ENCODE peak calls at places on chromosomes 16 and 17, in eight cellular contexts. H, X, R, J, S, U, P and K are unnamed samples.

GRCh38 chr16:54875443-54875842 is 55.2 kb upstream of the IRX5 start:
- DNase-seq in U (no peak), R (no peak), H (no peak), J (no peak), S (no peak), P (no peak), X (no peak), K (no peak)

GRCh38 chr16:53707671-53708070 is 3.7 kb downstream of the FTO start:
- DNase-seq in H (no peak), S (no peak), R (no peak), U (no peak), X (no peak), P (no peak), J (no peak), K (no peak)

GRCh38 chr16:73036074-73036826 is 11.7 kb downstream of the ZFHX3 start:
- DNase-seq in J (no peak), P (no peak), S (no peak), X (no peak), R (no peak), H (no peak), U (no peak), K (no peak)

GRCh38 chr17:22703204-22703603 is 1010.9 kb downstream of the KCNJ18 start:
- DNase-seq in H (no peak), J (no peak), P (peak; percentile 58), U (no peak), R (no peak), S (no peak), X (no peak), K (no peak)

GRCh38 chr17:36095992-36096391 is 6.0 kb upstream of the CCL3 start:
- DNase-seq in U (no peak), X (no peak), H (no peak), R (no peak), J (no peak), P (no peak), S (no peak), K (no peak)

GRCh38 chr16:64225696-64226095 is 896.2 kb downstream of the CDH11 start:
- DNase-seq in X (no peak), R (peak; percentile 9), U (no peak), S (no peak), H (no peak), P (no peak), J (no peak), K (no peak)

GRCh38 chr16:66692341-66692740 is 4.2 kb downstream of the CMTM4 start:
- DNase-seq in R (no peak), S (no peak), J (no peak), X (no peak), U (no peak), P (no peak), H (no peak), K (no peak)

GRCh38 chr16:23692190-23692837 is 13.6 kb downstream of the PLK1 start:
- DNase-seq in P (no peak), R (no peak), S (no peak), J (no peak), H (no peak), X (no peak), U (no peak), K (no peak)

GRCh38 chr17:33072421-33073175 is 81.0 kb downstream of the SPACA3 start:
- DNase-seq in H (no peak), R (no peak), J (no peak), X (no peak), S (no peak), U (no peak), P (no peak), K (no peak)

GRCh38 chr16:56420613-56421012 is 4.7 kb downstream of the AMFR start:
- DNase-seq in U (no peak), R (no peak), J (no peak), X (no peak), S (no peak), H (no peak), P (no peak), K (no peak)

GRCh38 chr17:9002610-9003354 is 18.5 kb upstream of the NTN1 start:
- DNase-seq in P (peak; percentile 43), X (no peak), R (no peak), H (no peak), S (no peak), J (no peak), U (peak; percentile 68), K (peak; percentile 53)

GRCh38 chr16:87017388-87018012 is 299.7 kb downstream of the C16orf95 start:
- DNase-seq in U (no peak), R (no peak), S (no peak), P (no peak), J (no peak), H (no peak), X (no peak), K (no peak)

GRCh38 chr17:50950002-50950877 is 84.1 kb upstream of the TOB1 start:
- DNase-seq in J (peak; percentile 82), X (peak; percentile 83), P (peak; percentile 86), U (peak; percentile 90), S (peak; percentile 52), H (peak; percentile 42), R (peak; percentile 70), K (peak; percentile 50)

GRCh38 chr16:88738167-88739084 is 32.1 kb downstream of the CTU2 start:
- DNase-seq in J (no peak), P (no peak), S (no peak), R (peak; percentile 34), H (no peak), X (no peak), U (no peak), K (no peak)

GRCh38 chr17:7004398-7005253 is 7.8 kb upstream of the RNASEK start:
- DNase-seq in U (no peak), J (no peak), R (peak; percentile 80), X (no peak), S (peak; percentile 79), P (peak; percentile 70), H (peak; percentile 67), K (peak; percentile 56)

GRCh38 chr16:53417011-53417410 is 17.3 kb upstream of the RBL2 start:
- DNase-seq in P (no peak), R (no peak), J (no peak), X (no peak), U (no peak), H (no peak), S (no peak), K (no peak)

GRCh38 chr16:89601906-89602272 is 11.6 kb upstream of the DPEP1 start:
- DNase-seq in P (no peak), X (no peak), J (no peak), S (no peak), H (no peak), R (no peak), U (no peak), K (no peak)

GRCh38 chr16:21946889-21947635 is 6.1 kb upstream of the UQCRC2 start:
- DNase-seq in S (no peak), U (no peak), J (no peak), R (no peak), H (no peak), X (no peak), P (no peak), K (no peak)

GRCh38 chr16:21654881-21655280 is 2.5 kb upstream of the IGSF6 start:
- DNase-seq in S (no peak), R (no peak), P (no peak), H (no peak), X (no peak), U (no peak), J (no peak), K (no peak)

GRCh38 chr16:30429678-30430427 is at the start of gene DCTPP1:
- DNase-seq in J (peak; percentile 95), R (peak; percentile 100), S (peak; percentile 98), U (peak; percentile 94), H (peak; percentile 98), X (peak; percentile 96), P (peak; percentile 94), K (peak; percentile 99)
- H3K27ac ChIP-seq in J (peak within 1 kb of the TSS; percentile 68), R (peak within 1 kb of the TSS; percentile 70), S (peak within 1 kb of the TSS; percentile 88), U (peak within 1 kb of the TSS; percentile 73), H (peak within 1 kb of the TSS; percentile 85), X (peak within 1 kb of the TSS; percentile 73), P (peak within 1 kb of the TSS; percentile 56), K (peak within 1 kb of the TSS; percentile 75)

DNA sequence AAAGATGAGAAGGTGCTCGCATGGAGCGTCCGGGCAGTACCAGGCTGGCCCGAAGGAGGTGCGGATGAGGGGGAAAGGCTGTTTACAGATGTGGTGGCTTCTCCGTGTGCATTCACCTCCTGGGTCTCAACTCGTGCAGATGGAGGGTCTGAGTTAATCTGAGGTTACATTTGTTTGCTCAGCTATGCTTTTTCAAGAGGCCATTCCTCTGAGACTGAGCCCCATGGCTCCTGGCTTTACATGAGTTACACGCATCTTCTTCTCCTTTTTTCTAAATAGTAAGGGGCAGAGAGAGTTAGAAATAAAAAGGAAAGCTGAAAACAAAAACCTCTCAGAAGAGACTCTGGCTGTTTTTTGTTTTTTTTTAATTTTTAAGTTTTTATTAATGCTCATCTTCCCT is 29.0 kb downstream of the IRF8 start:
- DNase-seq in R (no peak), J (no peak), U (peak; percentile 4), P (no peak), X (no peak), H (no peak), S (no peak), K (no peak)
- H3K27ac ChIP-seq in R (no peak overlapping the region), J (no peak overlapping the region), U (no peak overlapping the region), P (no peak overlapping the region), X (no peak overlapping the region), H (no peak overlapping the region), S (no peak overlapping the region), K (peak overlapping the region; percentile 22)

DNA sequence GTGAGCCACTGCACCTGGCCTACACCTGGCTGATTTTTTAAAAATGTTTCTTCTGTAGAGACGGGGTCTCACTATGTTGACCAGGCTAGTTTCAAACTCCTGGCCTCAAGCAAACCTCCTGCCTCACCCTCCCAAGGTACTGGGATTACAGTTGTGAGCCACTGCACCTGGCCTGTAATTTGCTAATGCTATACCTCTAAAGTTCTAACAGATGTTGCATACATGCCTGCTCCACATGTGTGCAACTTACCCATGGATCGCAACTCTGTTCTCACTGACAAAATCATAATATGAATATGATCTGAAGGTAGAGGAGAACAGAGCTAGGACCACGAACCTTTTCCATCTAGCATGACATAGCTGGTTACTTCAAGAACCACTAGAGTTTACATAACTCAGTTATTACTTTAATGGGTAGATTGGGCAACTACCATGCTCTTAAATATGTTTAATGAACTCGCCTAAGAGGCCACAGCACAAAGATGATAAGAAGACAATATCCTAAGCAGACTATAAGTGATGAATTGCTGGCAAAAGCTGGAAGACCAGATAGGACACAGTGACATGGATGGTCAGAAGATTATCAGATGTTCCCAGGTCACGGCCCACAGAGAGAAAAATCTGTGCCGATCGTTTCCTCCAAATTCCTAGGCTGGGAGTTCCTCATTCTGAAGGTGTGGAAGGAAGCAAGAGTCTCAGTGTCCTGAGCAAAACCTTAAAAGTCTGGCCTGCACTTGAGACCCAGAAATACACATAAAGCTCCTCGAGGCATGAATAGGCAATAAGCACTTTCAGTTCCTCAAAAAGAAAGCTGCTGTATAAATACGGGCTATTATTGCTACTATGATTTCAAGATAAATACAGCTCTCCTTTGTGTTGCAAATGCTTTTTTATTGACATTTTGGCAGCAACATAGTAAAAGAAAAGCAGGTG is 53.6 kb upstream of the ICAM2 start:
- DNase-seq in U (no peak), R (peak; percentile 95), P (no peak), S (no peak), H (no peak), J (no peak), X (no peak), K (no peak)
- H3K27ac ChIP-seq in U (peak overlapping the region; percentile 75), R (peak overlapping the region; percentile 93), P (no peak overlapping the region), S (no peak overlapping the region), H (no peak overlapping the region), J (no peak overlapping the region), X (peak overlapping the region; percentile 70), K (peak overlapping the region; percentile 34)

DNA sequence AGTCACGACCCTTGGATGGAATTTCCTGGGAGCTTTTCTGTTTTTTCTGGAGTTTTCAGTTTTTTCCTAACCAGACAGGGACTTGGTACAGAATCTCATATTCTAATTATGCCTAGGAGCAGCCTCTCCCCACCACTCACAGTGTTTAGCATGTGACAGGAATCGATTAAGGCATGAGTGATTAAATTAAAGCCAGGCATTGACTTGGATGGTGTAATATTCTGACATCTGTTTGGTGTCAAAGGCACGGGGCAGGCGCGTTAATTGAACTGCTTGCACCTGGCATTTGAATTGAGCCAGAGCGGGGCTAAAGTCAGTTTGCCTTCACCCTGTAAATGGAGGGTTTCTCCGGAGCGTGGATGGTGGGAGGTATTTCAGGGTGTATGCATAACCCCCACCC is 11.9 kb downstream of the MAPT start:
- DNase-seq in U (no peak), S (no peak), H (no peak), R (no peak), P (peak; percentile 57), J (no peak), X (no peak), K (no peak)
- H3K27ac ChIP-seq in U (no peak overlapping the region), S (no peak overlapping the region), H (no peak overlapping the region), R (no peak overlapping the region), P (peak overlapping the region; percentile 74), J (peak overlapping the region; percentile 74), X (no peak overlapping the region), K (no peak overlapping the region)